ENCODE peak calls at places on chromosome 5, in nine cellular contexts. J is GM23248, H is MM.1S, F is astrocyte, O is HCT116, U is HepG2, D is keratinocyte, L is neural progenitor cell, K is PC-3. I is an unnamed sample.

GRCh38 chr5:61817472-61818326 is 485.6 kb downstream of the ZSWIM6 start:
- DNase-seq in K (peak), O (peak), H (no peak), U (peak), F (peak), D (no peak), J (peak), L (peak), I (no peak)

GRCh38 chr5:150278046-150278760 is 11.4 kb downstream of the CAMK2A start:
- DNase-seq in L (no peak), U (no peak), D (no peak), K (no peak), J (peak), F (peak), O (no peak), H (no peak), I (no peak)

GRCh38 chr5:137870647-137871339 is 3.1 kb downstream of the MYOT start:
- DNase-seq in D (no peak), O (no peak), J (no peak), L (no peak), K (no peak), H (no peak), F (no peak), U (no peak), I (no peak)

GRCh38 chr5:27821681-27822080 is 783.3 kb upstream of the CDH9 start:
- DNase-seq in U (no peak), O (no peak), J (no peak), H (no peak), K (peak), L (no peak), D (no peak), F (no peak), I (no peak)

GRCh38 chr5:84255318-84255717 is 129.4 kb downstream of the EDIL3 start:
- DNase-seq in J (peak), D (no peak), O (peak), F (peak), H (peak), L (peak), U (peak), K (peak), I (no peak)

GRCh38 chr5:32254987-32255900 is 57.5 kb downstream of the MTMR12 start:
- DNase-seq in D (no peak), L (no peak), O (no peak), J (peak), F (no peak), K (no peak), H (no peak), U (no peak), I (no peak)

GRCh38 chr5:21817668-21818419 is 1035.3 kb downstream of the CDH12 start:
- DNase-seq in D (no peak), J (peak), O (no peak), H (peak), U (no peak), F (no peak), K (peak), L (no peak), I (no peak)

GRCh38 chr5:151605559-151605958 is 14.4 kb upstream of the FAT2 start:
- DNase-seq in L (no peak), J (no peak), H (no peak), F (no peak), D (no peak), U (no peak), K (no peak), O (no peak), I (no peak)

GRCh38 chr5:79800979-79801827 is 111.6 kb downstream of the CMYA5 start:
- DNase-seq in J (peak), U (no peak), F (no peak), D (no peak), L (no peak), O (no peak), K (no peak), H (peak), I (peak)

GRCh38 chr5:72212171-72212570 is 104.9 kb downstream of the MAP1B start:
- DNase-seq in F (no peak), J (peak), H (no peak), O (no peak), L (no peak), U (no peak), D (no peak), K (no peak), I (no peak)

GRCh38 chr5:63205976-63206375 is 627.4 kb downstream of the LRRC70 start:
- DNase-seq in D (no peak), F (no peak), K (no peak), H (no peak), U (no peak), J (no peak), O (no peak), L (peak), I (no peak)

GRCh38 chr5:28809811-28810750 is 1771.7 kb upstream of the CDH9 start:
- DNase-seq in L (no peak), H (no peak), J (no peak), U (no peak), D (no peak), K (no peak), F (no peak), O (no peak), I (no peak)

GRCh38 chr5:102958481-102959011 is 161.4 kb downstream of the GIN1 start:
- DNase-seq in F (peak), H (no peak), K (peak), L (no peak), D (no peak), U (no peak), O (peak), J (peak), I (no peak)

GRCh38 chr5:65418661-65419060 is 63.1 kb downstream of the ADAMTS6 start:
- DNase-seq in L (no peak), K (no peak), O (no peak), D (no peak), U (no peak), H (no peak), F (peak), J (peak), I (no peak)

GRCh38 chr5:161925960-161926359 is 78.0 kb downstream of the GABRA1 start:
- DNase-seq in D (no peak), L (no peak), J (no peak), F (no peak), K (no peak), U (no peak), O (no peak), H (no peak), I (peak)

GRCh38 chr5:73796164-73797141 is 170.5 kb downstream of the ARHGEF28 start:
- DNase-seq in L (no peak), U (peak), J (peak), D (no peak), K (peak), H (no peak), O (no peak), F (peak), I (peak)

DNA sequence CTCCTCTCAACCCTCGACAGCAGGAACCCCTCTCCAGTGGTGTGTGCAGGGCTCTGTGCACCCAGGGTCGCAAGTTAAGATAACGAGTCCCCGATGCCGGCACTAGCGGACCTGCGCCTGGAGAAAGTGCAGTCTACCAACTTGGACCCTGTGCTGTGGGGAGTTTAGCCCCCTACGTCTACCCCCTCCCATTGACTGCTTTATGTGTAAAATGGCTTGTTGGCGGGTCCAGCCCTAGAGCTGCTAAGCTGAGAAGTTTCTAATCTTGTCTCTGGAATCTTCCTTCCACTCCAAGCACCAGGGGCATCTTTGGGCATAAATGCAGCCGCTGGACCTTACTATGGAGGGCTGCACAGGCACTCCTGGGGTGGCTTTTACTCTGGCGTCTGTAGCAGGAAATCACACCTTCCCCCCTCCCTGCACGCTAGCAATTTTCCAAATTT is 7.1 kb upstream of the PITX1 start:
- DNase-seq in J (no peak), U (no peak), D (no peak), L (no peak), K (no peak), O (no peak), H (no peak), F (no peak), I (no peak)
- TF ChIP-seq EZH2 in J (peak), U (no peak), D (no peak), L (peak), K (no peak), O (no peak), H (no peak), F (peak), I (no peak)

DNA sequence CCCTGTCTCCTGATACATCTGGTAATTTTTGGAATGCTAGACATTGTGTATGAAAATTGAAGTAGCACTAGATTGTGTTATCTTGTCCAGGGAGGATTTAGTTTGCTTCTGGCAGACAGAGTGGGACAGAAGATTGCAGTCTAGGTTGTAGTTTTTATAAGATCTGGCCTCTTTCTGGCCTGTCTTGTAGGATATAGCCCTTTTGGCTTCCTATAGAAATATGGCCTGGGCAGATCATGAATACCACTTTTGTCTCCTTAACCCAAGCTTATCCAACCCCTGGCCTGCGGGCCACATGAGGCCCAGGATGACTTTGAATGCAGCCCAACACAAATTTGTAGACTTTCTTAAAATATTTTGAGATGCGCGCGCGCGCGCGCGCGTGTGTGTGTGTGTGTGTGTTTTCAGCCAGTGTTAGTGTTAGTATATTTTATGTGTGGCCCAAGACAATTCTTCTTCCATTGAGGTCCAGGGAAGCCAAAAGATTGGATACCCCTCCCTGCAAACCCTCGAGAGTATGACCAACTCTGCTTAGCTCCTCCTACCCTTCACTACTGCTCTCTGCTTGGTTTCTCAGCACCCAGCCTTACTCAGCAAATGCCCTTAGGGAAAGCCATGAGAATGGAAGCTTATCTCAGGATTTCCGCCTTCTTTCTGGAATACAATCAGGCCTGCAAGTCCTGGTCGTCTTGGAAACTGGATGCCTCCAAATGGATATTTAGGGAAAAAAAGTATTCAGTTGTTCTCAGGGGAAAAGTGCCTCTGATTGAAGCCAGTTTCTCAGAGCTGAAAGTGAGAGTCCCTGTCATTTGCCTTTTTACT is 26.6 kb downstream of the ANKRD33B start:
- DNase-seq in L (peak), O (no peak), H (no peak), K (peak), J (peak), D (peak), U (no peak), F (peak), I (no peak)
- H2AFZ ChIP-seq in L (peak), O (no peak), H (no peak), K (no peak), J (no peak), D (no peak), U (no peak), F (no peak), I (no peak)

GRCh38 chr5:19795218-19795617 is 192.8 kb downstream of the CDH18 start:
- DNase-seq in O (no peak), U (peak), F (peak), L (peak), K (peak), H (no peak), D (no peak), J (peak), I (no peak)

GRCh38 chr5:19790811-19791466 is 197.1 kb downstream of the CDH18 start:
- DNase-seq in L (no peak), K (peak), F (no peak), O (no peak), D (peak), H (no peak), J (no peak), U (no peak), I (no peak)
- H3K9ac ChIP-seq in L (no peak), K (no peak), F (no peak), O (no peak), D (no peak), H (no peak), J (no peak), U (no peak), I (no peak)

GRCh38 chr5:141485305-141486055 is 650 bp downstream of the PCDHGC4 start:
- DNase-seq in J (peak), F (no peak), L (peak), D (no peak), K (no peak), U (no peak), O (no peak), H (no peak), I (no peak)
- TF ChIP-seq EZH2 in J (no peak), F (no peak), L (no peak), D (no peak), K (no peak), U (no peak), O (no peak), H (no peak), I (no peak)

I was measured in DND-41.